ENCODE peak calls at places on chromosomes 6 and 20, in five cellular contexts. I is fibroblast of villous mesenchyme; M is stimulated activated CD4-positive, alpha-beta T cell treated with anti-CD3 and anti-CD28 coated beads, Interleukin-1b, Interleukin-23, amount 100 ng/mL, for 24 hours; Y is NCI-H2029; W is GDM1. Z is an unnamed sample.

GRCh38 chr6:154247119-154247814 is 109.3 kb downstream of the IPCEF1 start:
- DNase-seq in I (no peak), M (no peak), Y (no peak), W (no peak), Z (peak; percentile 52)

GRCh38 chr6:30234361-30234760 is 21.2 kb upstream of the TRIM26 start:
- DNase-seq in I (no peak), M (no peak), Y (no peak), W (no peak), Z (no peak)

GRCh38 chr6:3455490-3456394 is 1.1 kb downstream of the SLC22A23 start:
- DNase-seq in I (no peak), M (no peak), Y (peak; percentile 41), W (no peak), Z (no peak)

GRCh38 chr6:134936927-134937326 is 13.0 kb downstream of the ALDH8A1 start:
- DNase-seq in I (peak; percentile 36), M (no peak), Y (no peak), W (no peak), Z (no peak)

GRCh38 chr6:154661751-154662150 is 71.5 kb upstream of the SCAF8 start:
- DNase-seq in I (peak; percentile 16), M (no peak), Y (no peak), W (no peak), Z (no peak)

GRCh38 chr6:5208491-5208890 is 52.3 kb downstream of the LYRM4 start:
- DNase-seq in I (peak; percentile 37), M (no peak), Y (no peak), W (no peak), Z (no peak)

GRCh38 chr6:157769776-157770430 is 53.1 kb upstream of the SNX9 start:
- DNase-seq in I (no peak), M (no peak), Y (peak; percentile 17), W (no peak), Z (no peak)

GRCh38 chr6:114101255-114101654 is 130.3 kb upstream of the HDAC2 start:
- DNase-seq in I (no peak), M (no peak), Y (no peak), W (no peak), Z (no peak)

GRCh38 chr20:21111416-21111815 is 5.3 kb upstream of the LINC00237 start:
- DNase-seq in I (no peak), M (no peak), Y (no peak), W (no peak), Z (no peak)

GRCh38 chr6:23522751-23523527 is 603.1 kb upstream of the NRSN1 start:
- DNase-seq in I (no peak), M (no peak), Y (no peak), W (no peak), Z (no peak)

GRCh38 chr20:54502179-54502578 is 26.8 kb downstream of the DOK5 start:
- DNase-seq in I (no peak), M (no peak), Y (no peak), W (no peak), Z (no peak)

GRCh38 chr6:99151634-99152344 is 197.7 kb downstream of the FAXC start:
- DNase-seq in I (peak; percentile 4), M (peak; percentile 0), Y (no peak), W (no peak), Z (no peak)

GRCh38 chr6:159013229-159013628 is 13.2 kb upstream of the RSPH3 start:
- DNase-seq in I (no peak), M (no peak), Y (no peak), W (no peak), Z (no peak)